ENCODE peak calls at places on chromosomes 1 and 21, in seven cellular contexts. L, D, F, N, W, X and H are unnamed samples.

GRCh38 chr1:218971166-218971565 is 202.5 kb upstream of the LYPLAL1 start:
- DNase-seq in W (no peak), L (no peak), N (no peak), D (no peak), F (no peak), X (no peak), H (no peak)

GRCh38 chr1:233905416-233906051 is 1.1 kb downstream of the SLC35F3 start:
- DNase-seq in F (peak), N (no peak), W (no peak), D (no peak), L (no peak), X (no peak), H (no peak)

GRCh38 chr1:53560572-53561487 is 101.6 kb downstream of the DMRTB1 start:
- DNase-seq in D (no peak), F (no peak), X (no peak), N (no peak), W (no peak), L (no peak), H (no peak)

GRCh38 chr1:197391303-197392226 is 123.5 kb downstream of the CRB1 start:
- DNase-seq in N (no peak), D (no peak), L (no peak), W (no peak), F (no peak), X (no peak), H (no peak)

GRCh38 chr1:35301674-35302392 is 33.3 kb downstream of the ZMYM4 start:
- DNase-seq in L (peak), F (no peak), N (no peak), X (no peak), D (no peak), W (no peak), H (no peak)

GRCh38 chr1:28247603-28248272 is 11.6 kb upstream of the SESN2 start:
- DNase-seq in L (no peak), F (no peak), X (no peak), N (no peak), W (no peak), D (no peak), H (no peak)

GRCh38 chr1:72915581-72915980 is 633.2 kb upstream of the NEGR1 start:
- DNase-seq in D (no peak), W (no peak), F (no peak), X (no peak), L (no peak), N (no peak), H (no peak)

GRCh38 chr1:93588206-93588605 is 93.4 kb downstream of the BCAR3 start:
- DNase-seq in D (no peak), N (no peak), X (no peak), L (no peak), F (no peak), W (no peak), H (no peak)

GRCh38 chr1:30749691-30750583 is 7.6 kb downstream of the LAPTM5 start:
- DNase-seq in W (no peak), F (no peak), X (peak), D (no peak), N (no peak), L (no peak), H (peak)

GRCh38 chr21:44529503-44530125 is 10.4 kb downstream of the KRTAP10-1 start:
- DNase-seq in D (no peak), N (no peak), L (no peak), W (no peak), X (no peak), F (no peak), H (no peak)

GRCh38 chr1:64572222-64572900 is 102.4 kb downstream of the CACHD1 start:
- DNase-seq in F (no peak), W (peak), X (no peak), L (no peak), N (peak), D (no peak), H (no peak)

GRCh38 chr1:173580658-173581057 is 22.2 kb downstream of the SLC9C2 start:
- DNase-seq in X (no peak), D (no peak), F (no peak), N (no peak), L (no peak), W (no peak), H (no peak)

GRCh38 chr1:93522721-93523120 is 74.8 kb downstream of the FNBP1L start:
- DNase-seq in L (no peak), D (no peak), X (no peak), F (no peak), W (no peak), N (no peak), H (no peak)

GRCh38 chr1:223143760-223144248 is 756 bp upstream of the TLR5 start:
- DNase-seq in W (no peak), D (no peak), F (no peak), L (no peak), X (peak), N (no peak), H (peak)

GRCh38 chr1:43241352-43241953 is 28.3 kb upstream of the TMEM125 start:
- DNase-seq in L (peak), F (no peak), D (no peak), N (no peak), X (no peak), W (peak), H (no peak)

GRCh38 chr1:197557302-197557701 is 218.0 kb downstream of the DENND1B start:
- DNase-seq in D (no peak), W (peak), L (peak), F (no peak), X (no peak), N (no peak), H (no peak)

GRCh38 chr1:150165622-150166612 is 16.2 kb downstream of the PLEKHO1 start:
- DNase-seq in W (peak), L (peak), D (no peak), N (peak), F (peak), X (peak), H (peak)

GRCh38 chr1:2874207-2875165 is 73.0 kb upstream of the TTC34 start:
- DNase-seq in X (no peak), D (no peak), N (no peak), F (no peak), W (no peak), L (no peak), H (no peak)

GRCh38 chr1:218705911-218706893 is 361.1 kb downstream of the TGFB2 start:
- DNase-seq in L (peak), X (no peak), D (no peak), N (no peak), W (peak), F (no peak), H (no peak)

GRCh38 chr1:59232209-59232608 is 64.7 kb upstream of the FGGY start:
- DNase-seq in F (no peak), X (no peak), D (no peak), W (peak), N (no peak), L (no peak), H (no peak)

GRCh38 chr1:156813298-156813697 is 3.4 kb downstream of the SH2D2A start:
- DNase-seq in X (no peak), D (no peak), W (no peak), L (no peak), F (no peak), N (no peak), H (no peak)

GRCh38 chr1:183470961-183471747 is 1.1 kb upstream of the SMG7 start:
- DNase-seq in L (peak), N (peak), F (peak), D (peak), W (peak), X (peak), H (peak)

GRCh38 chr21:46515109-46515508 is 56.4 kb downstream of the DIP2A start:
- DNase-seq in D (peak), N (no peak), F (no peak), W (peak), X (no peak), L (no peak), H (no peak)

GRCh38 chr1:39900662-39901485 is 843 bp downstream of the MYCL start:
- DNase-seq in W (peak), X (peak), N (no peak), D (no peak), F (peak), L (no peak), H (peak)

GRCh38 chr1:91523462-91523861 is 22.8 kb downstream of the CDC7 start:
- DNase-seq in W (no peak), F (no peak), D (no peak), N (no peak), L (no peak), X (peak), H (peak)

GRCh38 chr1:109993885-109994284 is 9.3 kb downstream of the AHCYL1 start:
- DNase-seq in L (no peak), W (no peak), X (no peak), F (no peak), D (no peak), N (no peak), H (no peak)